ENCODE peak calls at places on chromosomes 12 and 14, in nine cellular contexts. One of them, this sample, is unnamed.
A peak's percentile ranks its signal among the peaks of the same experiment; 100 is the strongest.

GRCh38 chr14:50830044-50830931 is 674 bp downstream of the NIN start:
- DNase-seq in thoracic aorta: no peak
- DNase-seq in uterus: peak; percentile 45
- DNase-seq in germinal center: peak; percentile 69
- DNase-seq in activated T-helper 1 cell treated with anti-CD3 and anti-CD28 coated beads, Interleukin-2, amount 50 U/mL, for 16 hours: peak; percentile 40
- DNase-seq in GM23248: peak; percentile 69
- DNase-seq in GM04504: no peak
- DNase-seq in RWPE2: peak; percentile 66
- DNase-seq in NCI-H1092: peak; percentile 54
- DNase-seq in this sample: peak; percentile 88

GRCh38 chr12:106118-106561 is 39.6 kb downstream of the IQSEC3 start:
- DNase-seq in germinal center: peak; percentile 81
- DNase-seq in thoracic aorta: no peak
- DNase-seq in GM04504: no peak
- DNase-seq in activated T-helper 1 cell treated with anti-CD3 and anti-CD28 coated beads, Interleukin-2, amount 50 U/mL, for 16 hours: no peak
- DNase-seq in RWPE2: no peak
- DNase-seq in NCI-H1092: peak; percentile 62
- DNase-seq in GM23248: peak; percentile 7
- DNase-seq in uterus: no peak
- DNase-seq in this sample: peak; percentile 68

GRCh38 chr12:73210574-73211204 is 938.5 kb downstream of the TRHDE start:
- DNase-seq in RWPE2: no peak
- DNase-seq in GM23248: no peak
- DNase-seq in activated T-helper 1 cell treated with anti-CD3 and anti-CD28 coated beads, Interleukin-2, amount 50 U/mL, for 16 hours: no peak
- DNase-seq in NCI-H1092: no peak
- DNase-seq in thoracic aorta: no peak
- DNase-seq in germinal center: no peak
- DNase-seq in uterus: no peak
- DNase-seq in GM04504: no peak
- DNase-seq in this sample: no peak

GRCh38 chr12:40745386-40745785 is 53.1 kb downstream of the CNTN1 start:
- DNase-seq in GM23248: no peak
- DNase-seq in germinal center: no peak
- DNase-seq in activated T-helper 1 cell treated with anti-CD3 and anti-CD28 coated beads, Interleukin-2, amount 50 U/mL, for 16 hours: no peak
- DNase-seq in GM04504: no peak
- DNase-seq in NCI-H1092: no peak
- DNase-seq in uterus: no peak
- DNase-seq in RWPE2: no peak
- DNase-seq in thoracic aorta: no peak
- DNase-seq in this sample: no peak

GRCh38 chr12:89461649-89462612 is 62.7 kb downstream of the GALNT4 start:
- DNase-seq in RWPE2: no peak
- DNase-seq in GM23248: peak; percentile 79
- DNase-seq in NCI-H1092: peak; percentile 1
- DNase-seq in germinal center: peak; percentile 43
- DNase-seq in activated T-helper 1 cell treated with anti-CD3 and anti-CD28 coated beads, Interleukin-2, amount 50 U/mL, for 16 hours: no peak
- DNase-seq in thoracic aorta: no peak
- DNase-seq in GM04504: no peak
- DNase-seq in uterus: no peak
- DNase-seq in this sample: peak; percentile 58

GRCh38 chr12:69623970-69624369 is 13.3 kb upstream of the LRRC10 start:
- DNase-seq in uterus: no peak
- DNase-seq in activated T-helper 1 cell treated with anti-CD3 and anti-CD28 coated beads, Interleukin-2, amount 50 U/mL, for 16 hours: no peak
- DNase-seq in thoracic aorta: no peak
- DNase-seq in NCI-H1092: peak; percentile 73
- DNase-seq in germinal center: no peak
- DNase-seq in GM23248: no peak
- DNase-seq in GM04504: no peak
- DNase-seq in RWPE2: no peak
- DNase-seq in this sample: no peak

GRCh38 chr14:72714094-72714493 is 179.8 kb downstream of the DPF3 start:
- DNase-seq in GM23248: no peak
- DNase-seq in activated T-helper 1 cell treated with anti-CD3 and anti-CD28 coated beads, Interleukin-2, amount 50 U/mL, for 16 hours: no peak
- DNase-seq in thoracic aorta: no peak
- DNase-seq in uterus: no peak
- DNase-seq in germinal center: peak; percentile 50
- DNase-seq in NCI-H1092: no peak
- DNase-seq in GM04504: no peak
- DNase-seq in RWPE2: no peak
- DNase-seq in this sample: peak; percentile 80

GRCh38 chr14:34065222-34065621 is 114.3 kb upstream of the EGLN3 start:
- DNase-seq in activated T-helper 1 cell treated with anti-CD3 and anti-CD28 coated beads, Interleukin-2, amount 50 U/mL, for 16 hours: no peak
- DNase-seq in NCI-H1092: no peak
- DNase-seq in RWPE2: no peak
- DNase-seq in germinal center: no peak
- DNase-seq in GM23248: no peak
- DNase-seq in GM04504: no peak
- DNase-seq in thoracic aorta: no peak
- DNase-seq in uterus: no peak
- DNase-seq in this sample: no peak

GRCh38 chr14:25108959-25109358 is 59.0 kb upstream of the STXBP6 start:
- DNase-seq in activated T-helper 1 cell treated with anti-CD3 and anti-CD28 coated beads, Interleukin-2, amount 50 U/mL, for 16 hours: no peak
- DNase-seq in GM04504: no peak
- DNase-seq in thoracic aorta: no peak
- DNase-seq in germinal center: no peak
- DNase-seq in uterus: no peak
- DNase-seq in GM23248: no peak
- DNase-seq in NCI-H1092: peak; percentile 17
- DNase-seq in RWPE2: no peak
- DNase-seq in this sample: no peak

GRCh38 chr12:90261283-90261682 is 552.6 kb upstream of the ATP2B1 start:
- DNase-seq in NCI-H1092: no peak
- DNase-seq in activated T-helper 1 cell treated with anti-CD3 and anti-CD28 coated beads, Interleukin-2, amount 50 U/mL, for 16 hours: no peak
- DNase-seq in thoracic aorta: no peak
- DNase-seq in germinal center: no peak
- DNase-seq in uterus: no peak
- DNase-seq in GM04504: no peak
- DNase-seq in GM23248: no peak
- DNase-seq in RWPE2: no peak
- DNase-seq in this sample: no peak

GRCh38 chr12:96246926-96247566 is 52.9 kb downstream of the ELK3 start:
- DNase-seq in activated T-helper 1 cell treated with anti-CD3 and anti-CD28 coated beads, Interleukin-2, amount 50 U/mL, for 16 hours: no peak
- DNase-seq in RWPE2: no peak
- DNase-seq in GM23248: no peak
- DNase-seq in germinal center: no peak
- DNase-seq in NCI-H1092: no peak
- DNase-seq in thoracic aorta: no peak
- DNase-seq in GM04504: no peak
- DNase-seq in uterus: no peak
- DNase-seq in this sample: no peak

GRCh38 chr12:122891661-122892525 is 4.0 kb downstream of the VPS37B start:
- DNase-seq in activated T-helper 1 cell treated with anti-CD3 and anti-CD28 coated beads, Interleukin-2, amount 50 U/mL, for 16 hours: no peak
- DNase-seq in uterus: no peak
- DNase-seq in germinal center: no peak
- DNase-seq in NCI-H1092: no peak
- DNase-seq in RWPE2: no peak
- DNase-seq in GM04504: peak; percentile 60
- DNase-seq in GM23248: peak; percentile 72
- DNase-seq in thoracic aorta: no peak
- DNase-seq in this sample: no peak

GRCh38 chr12:121603581-121603980 is 22.7 kb upstream of the ORAI1 start:
- DNase-seq in GM04504: no peak
- DNase-seq in NCI-H1092: no peak
- DNase-seq in uterus: no peak
- DNase-seq in GM23248: no peak
- DNase-seq in thoracic aorta: no peak
- DNase-seq in RWPE2: no peak
- DNase-seq in activated T-helper 1 cell treated with anti-CD3 and anti-CD28 coated beads, Interleukin-2, amount 50 U/mL, for 16 hours: no peak
- DNase-seq in germinal center: no peak
- DNase-seq in this sample: no peak

This sample was measured in B cell.